ENCODE peak calls at places on chromosome 4, in seven cellular contexts. One of them, this sample, is unnamed. For H3K4me1, the result is how much of the 10 kb centered on the place peaks cover.

GRCh38 chr4:68948044-68948743 is 3.4 kb downstream of the UGT2A3 start:
- DNase-seq in sigmoid colon: no peak
- DNase-seq in ovary: no peak
- DNase-seq in tibial nerve: no peak
- DNase-seq in A549: no peak
- DNase-seq in HepG2: peak
- DNase-seq in esophagus muscularis mucosa: no peak
- DNase-seq in this sample: no peak

GRCh38 chr4:150038335-150039076 is 39.7 kb upstream of the DCLK2 start:
- DNase-seq in tibial nerve: no peak
- DNase-seq in sigmoid colon: no peak
- DNase-seq in A549: no peak
- DNase-seq in esophagus muscularis mucosa: no peak
- DNase-seq in ovary: no peak
- DNase-seq in HepG2: no peak
- DNase-seq in this sample: no peak

GRCh38 chr4:125229596-125230058 is 85.1 kb upstream of the FAT4 start:
- DNase-seq in A549: no peak
- DNase-seq in sigmoid colon: no peak
- DNase-seq in tibial nerve: no peak
- DNase-seq in HepG2: no peak
- DNase-seq in ovary: no peak
- DNase-seq in esophagus muscularis mucosa: no peak
- DNase-seq in this sample: no peak

GRCh38 chr4:105588252-105588651 is 35.8 kb downstream of the ARHGEF38 start:
- DNase-seq in ovary: no peak
- DNase-seq in A549: no peak
- DNase-seq in HepG2: no peak
- DNase-seq in esophagus muscularis mucosa: no peak
- DNase-seq in sigmoid colon: no peak
- DNase-seq in tibial nerve: no peak
- DNase-seq in this sample: no peak

GRCh38 chr4:153785830-153786721 is 2.8 kb downstream of the SFRP2 start:
- DNase-seq in esophagus muscularis mucosa: no peak
- DNase-seq in sigmoid colon: no peak
- DNase-seq in HepG2: peak
- DNase-seq in tibial nerve: no peak
- DNase-seq in A549: peak
- DNase-seq in ovary: no peak
- DNase-seq in this sample: no peak

GRCh38 chr4:71772592-71772991 is 11.3 kb downstream of the GC start:
- DNase-seq in sigmoid colon: no peak
- DNase-seq in tibial nerve: no peak
- DNase-seq in ovary: no peak
- DNase-seq in A549: no peak
- DNase-seq in HepG2: no peak
- DNase-seq in esophagus muscularis mucosa: no peak
- DNase-seq in this sample: no peak

GRCh38 chr4:113673450-113673849 is 88.1 kb downstream of the CAMK2D start:
- DNase-seq in esophagus muscularis mucosa: no peak
- DNase-seq in ovary: no peak
- DNase-seq in sigmoid colon: no peak
- DNase-seq in A549: no peak
- DNase-seq in tibial nerve: no peak
- DNase-seq in HepG2: no peak
- DNase-seq in this sample: peak

GRCh38 chr4:3747582-3747906 is 18.6 kb upstream of the ADRA2C start:
- DNase-seq in HepG2: no peak
- DNase-seq in ovary: no peak
- DNase-seq in tibial nerve: no peak
- DNase-seq in A549: no peak
- DNase-seq in sigmoid colon: no peak
- DNase-seq in esophagus muscularis mucosa: no peak
- DNase-seq in this sample: no peak

GRCh38 chr4:154593868-154594267 is 3.3 kb upstream of the FGA start:
- DNase-seq in esophagus muscularis mucosa: no peak
- DNase-seq in ovary: no peak
- DNase-seq in A549: no peak
- DNase-seq in tibial nerve: no peak
- DNase-seq in sigmoid colon: no peak
- DNase-seq in HepG2: no peak
- DNase-seq in this sample: no peak

GRCh38 chr4:128286474-128287158 is 997 bp downstream of the PGRMC2 start:
- DNase-seq in sigmoid colon: no peak
- DNase-seq in ovary: no peak
- DNase-seq in esophagus muscularis mucosa: no peak
- DNase-seq in A549: peak
- DNase-seq in tibial nerve: no peak
- DNase-seq in HepG2: peak
- DNase-seq in this sample: no peak

GRCh38 chr4:113397114-113397701 is 347.8 kb downstream of the ANK2 start:
- DNase-seq in ovary: peak
- DNase-seq in sigmoid colon: no peak
- DNase-seq in esophagus muscularis mucosa: no peak
- DNase-seq in HepG2: no peak
- DNase-seq in tibial nerve: no peak
- DNase-seq in A549: no peak
- DNase-seq in this sample: no peak

GRCh38 chr4:100945789-100946188 is 401.5 kb downstream of the PPP3CA start:
- DNase-seq in ovary: no peak
- DNase-seq in A549: no peak
- DNase-seq in sigmoid colon: no peak
- DNase-seq in esophagus muscularis mucosa: no peak
- DNase-seq in HepG2: no peak
- DNase-seq in tibial nerve: no peak
- DNase-seq in this sample: no peak

GRCh38 chr4:3613980-3614730 is 81.9 kb upstream of the LRPAP1 start:
- DNase-seq in A549: no peak
- DNase-seq in tibial nerve: no peak
- DNase-seq in HepG2: peak
- DNase-seq in esophagus muscularis mucosa: no peak
- DNase-seq in ovary: no peak
- DNase-seq in sigmoid colon: peak
- DNase-seq in this sample: no peak

GRCh38 chr4:128268970-128269369 is 18.6 kb downstream of the PGRMC2 start:
- DNase-seq in sigmoid colon: no peak
- DNase-seq in A549: no peak
- DNase-seq in esophagus muscularis mucosa: no peak
- DNase-seq in HepG2: peak
- DNase-seq in tibial nerve: no peak
- DNase-seq in ovary: no peak
- DNase-seq in this sample: no peak

GRCh38 chr4:54746228-54746627 is 88.5 kb downstream of the KIT start:
- DNase-seq in HepG2: no peak
- DNase-seq in ovary: no peak
- DNase-seq in tibial nerve: no peak
- DNase-seq in A549: no peak
- DNase-seq in esophagus muscularis mucosa: no peak
- DNase-seq in sigmoid colon: no peak
- DNase-seq in this sample: no peak

GRCh38 chr4:66357316-66357715 is 687.0 kb upstream of the EPHA5 start:
- DNase-seq in A549: no peak
- DNase-seq in tibial nerve: no peak
- DNase-seq in ovary: no peak
- DNase-seq in HepG2: no peak
- DNase-seq in esophagus muscularis mucosa: no peak
- DNase-seq in sigmoid colon: no peak
- DNase-seq in this sample: no peak

GRCh38 chr4:120082286-120082685 is 15.6 kb upstream of the MAD2L1 start:
- DNase-seq in tibial nerve: no peak
- DNase-seq in HepG2: no peak
- DNase-seq in ovary: no peak
- DNase-seq in A549: no peak
- DNase-seq in sigmoid colon: no peak
- DNase-seq in esophagus muscularis mucosa: no peak
- DNase-seq in this sample: no peak

GRCh38 chr4:121690001-121690400 is 6.8 kb downstream of the ANXA5 start:
- DNase-seq in HepG2: no peak
- DNase-seq in tibial nerve: no peak
- DNase-seq in esophagus muscularis mucosa: no peak
- DNase-seq in A549: no peak
- DNase-seq in ovary: no peak
- DNase-seq in sigmoid colon: no peak
- DNase-seq in this sample: no peak

GRCh38 chr4:71113294-71113693 is 119.8 kb downstream of the DCK start:
- DNase-seq in tibial nerve: no peak
- DNase-seq in esophagus muscularis mucosa: no peak
- DNase-seq in A549: peak
- DNase-seq in sigmoid colon: no peak
- DNase-seq in HepG2: no peak
- DNase-seq in ovary: no peak
- DNase-seq in this sample: peak

GRCh38 chr4:154332681-154333421 is 158.7 kb downstream of the DCHS2 start:
- DNase-seq in A549: peak
- DNase-seq in tibial nerve: peak
- DNase-seq in HepG2: no peak
- DNase-seq in ovary: peak
- DNase-seq in sigmoid colon: peak
- DNase-seq in esophagus muscularis mucosa: no peak
- DNase-seq in this sample: peak

GRCh38 chr4:36392049-36392448 is 110.6 kb downstream of the DTHD1 start:
- DNase-seq in A549: no peak
- DNase-seq in tibial nerve: no peak
- DNase-seq in ovary: no peak
- DNase-seq in sigmoid colon: no peak
- DNase-seq in HepG2: no peak
- DNase-seq in esophagus muscularis mucosa: no peak
- DNase-seq in this sample: no peak

GRCh38 chr4:7904942-7905341 is 34.7 kb downstream of the AFAP1 start:
- DNase-seq in tibial nerve: no peak
- DNase-seq in ovary: peak
- DNase-seq in sigmoid colon: peak
- DNase-seq in esophagus muscularis mucosa: no peak
- DNase-seq in HepG2: no peak
- DNase-seq in A549: peak
- DNase-seq in this sample: no peak

GRCh38 chr4:8694651-8695151 is 102.1 kb downstream of the CPZ start:
- DNase-seq in ovary: peak
- DNase-seq in tibial nerve: no peak
- DNase-seq in A549: no peak
- DNase-seq in esophagus muscularis mucosa: no peak
- DNase-seq in HepG2: no peak
- DNase-seq in sigmoid colon: peak
- DNase-seq in this sample: peak

GRCh38 chr4:83932996-83933395 is 397.1 kb downstream of the GPAT3 start:
- DNase-seq in HepG2: no peak
- DNase-seq in sigmoid colon: no peak
- DNase-seq in A549: no peak
- DNase-seq in esophagus muscularis mucosa: no peak
- DNase-seq in tibial nerve: no peak
- DNase-seq in ovary: no peak
- DNase-seq in this sample: no peak

GRCh38 chr4:141464366-141464765 is 172.0 kb upstream of the IL15 start:
- DNase-seq in HepG2: no peak
- DNase-seq in sigmoid colon: no peak
- DNase-seq in esophagus muscularis mucosa: no peak
- DNase-seq in tibial nerve: no peak
- DNase-seq in A549: no peak
- DNase-seq in ovary: no peak
- DNase-seq in this sample: no peak

GRCh38 chr4:56434599-56435000 is 815 bp downstream of the PPAT start:
- DNase-seq in HepG2: no peak
- DNase-seq in sigmoid colon: no peak
- DNase-seq in A549: no peak
- DNase-seq in esophagus muscularis mucosa: no peak
- DNase-seq in ovary: no peak
- DNase-seq in tibial nerve: no peak
- DNase-seq in this sample: no peak

GRCh38 chr4:88575222-88575621 is 17.1 kb upstream of the HERC3 start:
- DNase-seq in HepG2: no peak
- DNase-seq in tibial nerve: no peak
- DNase-seq in ovary: no peak
- DNase-seq in esophagus muscularis mucosa: no peak
- DNase-seq in A549: no peak
- DNase-seq in sigmoid colon: no peak
- DNase-seq in this sample: no peak
- TF ChIP-seq EP300 in HepG2: no peak
- TF ChIP-seq EP300 in tibial nerve: no peak
- TF ChIP-seq EP300 in ovary: no peak
- TF ChIP-seq EP300 in esophagus muscularis mucosa: no peak
- TF ChIP-seq EP300 in A549: no peak
- TF ChIP-seq EP300 in sigmoid colon: no peak
- TF ChIP-seq EP300 in this sample: no peak

DNA sequence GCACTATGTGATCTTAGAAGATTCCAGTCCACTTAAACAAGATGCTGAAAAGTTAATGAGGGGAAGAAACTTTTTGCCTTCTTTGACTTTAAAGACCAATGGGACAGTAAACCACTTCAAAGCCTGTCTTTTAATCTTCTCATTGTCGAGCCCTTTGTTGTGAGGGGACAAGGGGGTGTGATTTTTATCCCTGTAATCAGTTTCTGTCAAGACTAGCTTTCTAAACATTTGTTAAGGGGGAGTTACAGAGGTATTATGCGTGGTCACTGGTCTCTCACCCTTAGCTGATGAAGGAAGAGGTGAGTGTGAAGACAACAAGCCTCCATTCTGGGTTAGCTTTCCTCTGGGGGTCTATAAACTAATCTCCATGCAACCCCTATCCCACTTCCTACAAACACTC is 409.3 kb downstream of the ARHGAP24 start:
- DNase-seq in HepG2: no peak
- DNase-seq in A549: no peak
- DNase-seq in esophagus muscularis mucosa: no peak
- DNase-seq in tibial nerve: no peak
- DNase-seq in ovary: no peak
- DNase-seq in sigmoid colon: no peak
- DNase-seq in this sample: no peak
- H3K4me1 ChIP-seq in HepG2: under half
- H3K4me1 ChIP-seq in A549: under half
- H3K4me1 ChIP-seq in esophagus muscularis mucosa: under half
- H3K4me1 ChIP-seq in tibial nerve: under half
- H3K4me1 ChIP-seq in ovary: under half
- H3K4me1 ChIP-seq in sigmoid colon: under half
- H3K4me1 ChIP-seq in this sample: under half

DNA sequence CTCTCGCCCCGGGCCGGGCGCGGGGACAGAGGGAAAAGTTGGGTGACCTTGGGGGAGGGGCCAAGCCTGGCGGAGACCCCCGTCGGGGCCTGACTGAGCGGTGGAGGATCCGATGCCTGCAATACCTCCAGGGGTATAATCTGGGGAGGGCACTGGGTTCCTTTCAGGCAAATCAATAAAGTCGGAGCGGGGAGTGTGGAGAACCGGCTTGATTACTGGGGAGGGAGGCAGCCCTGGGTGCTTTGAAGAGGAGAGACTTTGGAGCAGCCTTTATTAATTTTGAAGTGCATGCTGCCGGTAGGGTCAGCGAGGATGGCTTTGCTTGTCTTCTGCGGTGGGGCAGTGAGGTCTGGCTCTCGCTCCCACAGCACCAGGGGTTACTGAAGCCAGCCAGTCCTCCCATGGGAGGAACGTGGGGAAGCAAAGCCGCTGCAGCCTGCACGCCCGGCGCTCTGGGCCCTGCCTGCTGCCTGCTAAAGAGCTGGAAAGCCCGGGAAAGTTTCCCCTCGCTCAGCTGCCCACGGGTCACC is 396 bp upstream of the LGI2 start:
- DNase-seq in sigmoid colon: peak
- DNase-seq in ovary: peak
- DNase-seq in tibial nerve: no peak
- DNase-seq in A549: no peak
- DNase-seq in esophagus muscularis mucosa: no peak
- DNase-seq in HepG2: no peak
- DNase-seq in this sample: peak
- H3K4me3 ChIP-seq in sigmoid colon: peak
- H3K4me3 ChIP-seq in ovary: peak
- H3K4me3 ChIP-seq in tibial nerve: peak
- H3K4me3 ChIP-seq in A549: peak
- H3K4me3 ChIP-seq in esophagus muscularis mucosa: peak
- H3K4me3 ChIP-seq in HepG2: peak
- H3K4me3 ChIP-seq in this sample: peak

GRCh38 chr4:123889376-123889945 is 492.9 kb downstream of the SPRY1 start:
- DNase-seq in sigmoid colon: no peak
- DNase-seq in A549: no peak
- DNase-seq in esophagus muscularis mucosa: no peak
- DNase-seq in HepG2: no peak
- DNase-seq in ovary: no peak
- DNase-seq in tibial nerve: no peak
- DNase-seq in this sample: no peak
- TF ChIP-seq EP300 in sigmoid colon: no peak
- TF ChIP-seq EP300 in A549: no peak
- TF ChIP-seq EP300 in esophagus muscularis mucosa: no peak
- TF ChIP-seq EP300 in HepG2: no peak
- TF ChIP-seq EP300 in ovary: no peak
- TF ChIP-seq EP300 in tibial nerve: no peak
- TF ChIP-seq EP300 in this sample: no peak